ENCODE peak calls at places on chromosome 7, in seven cellular contexts. One of them, this sample, is unnamed. For H3K4me1, the result is how much of the 10 kb centered on the place peaks cover.

GRCh38 chr7:129779602-129780256 is 168.2 kb downstream of the NRF1 start:
- DNase-seq in H1: peak
- DNase-seq in trophoblast cell: peak
- DNase-seq in mesendoderm: no peak
- DNase-seq in H9: no peak
- DNase-seq in neuronal stem cell: peak
- DNase-seq in IMR-90: no peak
- DNase-seq in this sample: no peak

GRCh38 chr7:128381161-128381821 is 19.8 kb upstream of the PRRT4 start:
- DNase-seq in H9: peak
- DNase-seq in mesendoderm: peak
- DNase-seq in neuronal stem cell: no peak
- DNase-seq in trophoblast cell: no peak
- DNase-seq in IMR-90: no peak
- DNase-seq in H1: peak
- DNase-seq in this sample: no peak

GRCh38 chr7:142248166-142249160 is 9.4 kb downstream of the PRSS58 start:
- DNase-seq in IMR-90: no peak
- DNase-seq in trophoblast cell: peak
- DNase-seq in H9: peak
- DNase-seq in mesendoderm: peak
- DNase-seq in H1: peak
- DNase-seq in neuronal stem cell: no peak
- DNase-seq in this sample: no peak

GRCh38 chr7:25638590-25638989 is 410.3 kb upstream of the NPVF start:
- DNase-seq in IMR-90: no peak
- DNase-seq in trophoblast cell: peak
- DNase-seq in neuronal stem cell: no peak
- DNase-seq in H1: no peak
- DNase-seq in mesendoderm: peak
- DNase-seq in H9: no peak
- DNase-seq in this sample: no peak

GRCh38 chr7:47819054-47819920 is 129.0 kb downstream of the PKD1L1 start:
- DNase-seq in mesendoderm: peak
- DNase-seq in trophoblast cell: peak
- DNase-seq in H1: peak
- DNase-seq in neuronal stem cell: peak
- DNase-seq in IMR-90: peak
- DNase-seq in H9: no peak
- DNase-seq in this sample: peak

GRCh38 chr7:80883188-80884025 is 35.4 kb downstream of the SEMA3C start:
- DNase-seq in trophoblast cell: peak
- DNase-seq in H1: no peak
- DNase-seq in neuronal stem cell: no peak
- DNase-seq in mesendoderm: peak
- DNase-seq in IMR-90: peak
- DNase-seq in H9: no peak
- DNase-seq in this sample: peak

GRCh38 chr7:5295039-5296014 is 12.6 kb downstream of the SLC29A4 start:
- DNase-seq in neuronal stem cell: no peak
- DNase-seq in trophoblast cell: no peak
- DNase-seq in mesendoderm: no peak
- DNase-seq in H1: no peak
- DNase-seq in H9: no peak
- DNase-seq in IMR-90: no peak
- DNase-seq in this sample: no peak

GRCh38 chr7:45601816-45602540 is 27.8 kb downstream of the ADCY1 start:
- DNase-seq in neuronal stem cell: no peak
- DNase-seq in IMR-90: no peak
- DNase-seq in mesendoderm: no peak
- DNase-seq in H1: peak
- DNase-seq in trophoblast cell: no peak
- DNase-seq in H9: peak
- DNase-seq in this sample: no peak

GRCh38 chr7:65269150-65269856 is 104.4 kb upstream of the ZNF92 start:
- DNase-seq in mesendoderm: peak
- DNase-seq in neuronal stem cell: peak
- DNase-seq in IMR-90: peak
- DNase-seq in H9: peak
- DNase-seq in trophoblast cell: no peak
- DNase-seq in H1: peak
- DNase-seq in this sample: peak

GRCh38 chr7:32068411-32068905 is 1.7 kb downstream of the PDE1C start:
- DNase-seq in neuronal stem cell: no peak
- DNase-seq in trophoblast cell: no peak
- DNase-seq in H9: no peak
- DNase-seq in H1: no peak
- DNase-seq in IMR-90: no peak
- DNase-seq in mesendoderm: no peak
- DNase-seq in this sample: no peak

GRCh38 chr7:130689683-130690082 is 3.3 kb upstream of the TSGA13 start:
- DNase-seq in mesendoderm: peak
- DNase-seq in H1: no peak
- DNase-seq in trophoblast cell: no peak
- DNase-seq in IMR-90: no peak
- DNase-seq in H9: no peak
- DNase-seq in neuronal stem cell: no peak
- DNase-seq in this sample: no peak

GRCh38 chr7:114759347-114760062 is 162.4 kb upstream of the MDFIC start:
- DNase-seq in IMR-90: peak
- DNase-seq in trophoblast cell: no peak
- DNase-seq in H1: no peak
- DNase-seq in H9: no peak
- DNase-seq in mesendoderm: no peak
- DNase-seq in neuronal stem cell: no peak
- DNase-seq in this sample: no peak

GRCh38 chr7:125661006-125661405 is 731.4 kb upstream of the POT1 start:
- DNase-seq in trophoblast cell: no peak
- DNase-seq in H9: no peak
- DNase-seq in H1: no peak
- DNase-seq in neuronal stem cell: no peak
- DNase-seq in IMR-90: no peak
- DNase-seq in mesendoderm: no peak
- DNase-seq in this sample: peak

GRCh38 chr7:34759477-34760125 is 101.6 kb downstream of the NPSR1 start:
- DNase-seq in H1: no peak
- DNase-seq in trophoblast cell: peak
- DNase-seq in IMR-90: peak
- DNase-seq in mesendoderm: peak
- DNase-seq in neuronal stem cell: peak
- DNase-seq in H9: peak
- DNase-seq in this sample: peak

GRCh38 chr7:34757570-34758110 is 99.6 kb downstream of the NPSR1 start:
- DNase-seq in trophoblast cell: no peak
- DNase-seq in IMR-90: no peak
- DNase-seq in neuronal stem cell: no peak
- DNase-seq in H9: no peak
- DNase-seq in H1: no peak
- DNase-seq in mesendoderm: no peak
- DNase-seq in this sample: no peak

GRCh38 chr7:34760271-34760670 is 102.3 kb downstream of the NPSR1 start:
- DNase-seq in mesendoderm: no peak
- DNase-seq in H9: no peak
- DNase-seq in neuronal stem cell: no peak
- DNase-seq in trophoblast cell: no peak
- DNase-seq in H1: no peak
- DNase-seq in IMR-90: no peak
- DNase-seq in this sample: no peak

GRCh38 chr7:34756691-34757090 is 98.7 kb downstream of the NPSR1 start:
- DNase-seq in IMR-90: no peak
- DNase-seq in H1: no peak
- DNase-seq in H9: no peak
- DNase-seq in neuronal stem cell: no peak
- DNase-seq in trophoblast cell: no peak
- DNase-seq in mesendoderm: no peak
- DNase-seq in this sample: no peak

DNA sequence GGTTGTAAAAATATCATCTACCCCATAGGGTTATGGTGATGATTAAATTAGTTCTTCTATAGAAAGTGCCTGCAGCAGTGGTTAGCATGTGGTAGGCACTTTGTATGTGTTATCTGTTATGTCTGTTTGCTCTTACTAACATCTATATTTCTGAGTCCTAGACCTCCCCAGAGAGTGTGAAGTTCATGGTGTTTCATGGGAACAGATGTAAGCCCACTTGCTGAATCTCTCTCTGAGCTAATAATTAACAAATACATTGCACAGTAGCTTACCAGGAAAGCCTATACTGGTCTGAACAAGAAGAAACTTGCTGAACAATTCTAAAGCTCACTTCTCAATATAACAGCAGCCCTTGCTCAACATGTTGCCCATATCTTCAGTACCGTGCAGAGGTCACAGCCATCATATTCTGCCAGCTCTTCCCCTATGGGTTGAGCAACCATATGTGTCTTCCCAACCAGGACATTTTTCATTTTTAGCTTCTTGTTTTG is 100.1 kb downstream of the NPSR1 start:
- DNase-seq in neuronal stem cell: no peak
- DNase-seq in H9: no peak
- DNase-seq in mesendoderm: no peak
- DNase-seq in trophoblast cell: peak
- DNase-seq in H1: no peak
- DNase-seq in IMR-90: no peak
- DNase-seq in this sample: no peak
- H3K4me2 ChIP-seq in neuronal stem cell: no peak
- H3K4me2 ChIP-seq in H9: no peak
- H3K4me2 ChIP-seq in mesendoderm: no peak
- H3K4me2 ChIP-seq in trophoblast cell: no peak
- H3K4me2 ChIP-seq in H1: no peak
- H3K4me2 ChIP-seq in IMR-90: no peak
- H3K4me2 ChIP-seq in this sample: no peak

DNA sequence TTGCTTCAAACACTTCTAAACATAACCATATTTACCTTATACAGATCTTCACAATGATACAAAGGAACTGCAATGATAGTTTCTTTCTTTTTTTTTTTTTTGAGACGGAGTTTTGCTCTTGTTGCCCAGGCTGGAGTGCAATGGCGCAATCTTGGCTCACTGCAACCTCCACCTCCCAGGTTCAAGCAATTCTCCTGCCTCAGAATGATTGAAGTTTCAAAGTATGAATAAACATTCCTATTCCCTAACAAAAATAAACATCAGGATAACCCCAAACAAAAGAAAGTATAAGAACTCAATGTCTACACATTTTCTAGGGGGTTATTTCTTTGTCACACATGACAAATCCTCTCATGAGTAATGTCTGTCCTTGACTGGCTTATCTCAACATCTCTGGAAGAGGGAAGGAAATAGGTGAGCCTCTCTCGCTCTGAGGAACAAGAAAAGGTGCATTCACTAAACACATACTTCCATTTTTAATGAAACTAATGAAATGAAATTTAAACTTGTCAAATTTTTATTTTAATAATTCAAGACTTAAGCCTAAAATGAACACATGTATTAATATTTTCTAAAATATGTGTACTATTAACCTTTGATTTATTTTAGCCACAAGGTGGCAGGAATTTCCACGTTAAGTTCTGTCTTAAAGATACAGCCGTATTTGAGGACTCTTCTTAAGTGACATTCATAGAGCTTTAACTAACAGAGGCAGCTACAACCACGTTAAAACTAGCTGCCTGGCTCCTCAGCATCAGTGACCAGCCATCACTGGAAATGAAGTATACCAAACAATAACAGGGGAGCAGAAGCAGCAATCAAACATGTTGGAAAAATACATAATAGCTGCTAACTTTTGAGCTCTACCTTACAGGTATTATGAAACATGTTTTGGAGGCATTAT is 58.3 kb downstream of the MALSU1 start:
- DNase-seq in H9: no peak
- DNase-seq in mesendoderm: peak
- DNase-seq in IMR-90: peak
- DNase-seq in neuronal stem cell: no peak
- DNase-seq in H1: no peak
- DNase-seq in trophoblast cell: peak
- DNase-seq in this sample: peak
- H3K4me1 ChIP-seq in H9: under half
- H3K4me1 ChIP-seq in mesendoderm: under half
- H3K4me1 ChIP-seq in IMR-90: under half
- H3K4me1 ChIP-seq in neuronal stem cell: under half
- H3K4me1 ChIP-seq in H1: under half
- H3K4me1 ChIP-seq in trophoblast cell: under half
- H3K4me1 ChIP-seq in this sample: under half

GRCh38 chr7:1569440-1569832 is 396 bp downstream of the PSMG3 start:
- DNase-seq in trophoblast cell: no peak
- DNase-seq in IMR-90: no peak
- DNase-seq in neuronal stem cell: no peak
- DNase-seq in H9: no peak
- DNase-seq in mesendoderm: no peak
- DNase-seq in H1: no peak
- DNase-seq in this sample: peak

GRCh38 chr7:1569833-1570632 is at the start of gene PSMG3:
- DNase-seq in trophoblast cell: peak
- DNase-seq in neuronal stem cell: peak
- DNase-seq in H1: peak
- DNase-seq in IMR-90: peak
- DNase-seq in H9: peak
- DNase-seq in mesendoderm: peak
- DNase-seq in this sample: peak

GRCh38 chr7:1567893-1568292 is 1.9 kb downstream of the PSMG3 start:
- DNase-seq in mesendoderm: no peak
- DNase-seq in IMR-90: peak
- DNase-seq in neuronal stem cell: no peak
- DNase-seq in H9: no peak
- DNase-seq in H1: no peak
- DNase-seq in trophoblast cell: no peak
- DNase-seq in this sample: peak

GRCh38 chr7:1567082-1567771 is 2.6 kb downstream of the PSMG3 start:
- DNase-seq in IMR-90: peak
- DNase-seq in H1: no peak
- DNase-seq in mesendoderm: no peak
- DNase-seq in trophoblast cell: no peak
- DNase-seq in neuronal stem cell: no peak
- DNase-seq in H9: no peak
- DNase-seq in this sample: peak

GRCh38 chr7:1569016-1569415 is 816 bp downstream of the PSMG3 start:
- DNase-seq in trophoblast cell: no peak
- DNase-seq in neuronal stem cell: no peak
- DNase-seq in IMR-90: peak
- DNase-seq in mesendoderm: no peak
- DNase-seq in H9: no peak
- DNase-seq in H1: no peak
- DNase-seq in this sample: peak
- H2BK120ac ChIP-seq in trophoblast cell: no peak
- H2BK120ac ChIP-seq in neuronal stem cell: no peak
- H2BK120ac ChIP-seq in IMR-90: no peak
- H2BK120ac ChIP-seq in mesendoderm: no peak
- H2BK120ac ChIP-seq in H9: no peak
- H2BK120ac ChIP-seq in H1: no peak
- H2BK120ac ChIP-seq in this sample: no peak

DNA sequence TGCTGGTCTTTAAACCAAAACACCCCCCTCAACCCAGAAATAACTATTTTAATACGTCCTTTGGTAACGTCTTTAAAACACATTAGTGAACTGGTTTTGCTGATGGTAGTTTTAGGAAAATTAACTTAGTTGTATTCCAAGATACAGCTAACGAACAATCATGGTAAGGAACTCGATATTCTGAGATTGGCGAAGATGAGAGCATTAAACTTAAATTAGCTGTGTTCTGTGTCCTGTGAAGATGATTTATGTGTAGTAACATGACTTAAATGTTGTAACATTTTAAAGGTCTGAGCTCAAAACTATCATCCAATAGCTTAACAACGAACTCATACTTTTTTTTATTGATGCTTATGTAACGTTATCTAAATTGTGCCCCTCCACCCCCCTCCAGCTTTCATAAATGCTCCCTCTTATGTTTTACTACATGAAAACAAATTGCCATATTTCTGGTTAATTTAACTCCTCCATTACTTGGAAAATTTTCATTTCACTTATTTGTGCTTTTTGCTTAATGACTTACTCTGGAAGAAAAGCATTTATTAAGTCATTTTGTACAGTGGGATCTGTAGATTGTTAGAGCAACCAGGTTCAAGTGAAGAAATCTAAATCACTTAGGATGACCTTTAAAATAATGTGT is 1.7 kb downstream of the SDK1 start:
- DNase-seq in neuronal stem cell: no peak
- DNase-seq in trophoblast cell: no peak
- DNase-seq in mesendoderm: no peak
- DNase-seq in IMR-90: no peak
- DNase-seq in H9: no peak
- DNase-seq in H1: no peak
- DNase-seq in this sample: no peak
- H3K4me2 ChIP-seq in neuronal stem cell: no peak
- H3K4me2 ChIP-seq in trophoblast cell: peak
- H3K4me2 ChIP-seq in mesendoderm: no peak
- H3K4me2 ChIP-seq in IMR-90: peak
- H3K4me2 ChIP-seq in H9: peak
- H3K4me2 ChIP-seq in H1: peak
- H3K4me2 ChIP-seq in this sample: peak